ENCODE peak calls at places on chromosomes 2 and 18, in six cellular contexts. I, Y, T, N, K and U are unnamed samples.

GRCh38 chr2:165665614-165666013 is 128.4 kb downstream of the GALNT3 start:
- DNase-seq in I (no peak), Y (no peak), T (no peak), N (no peak), K (no peak), U (no peak)

GRCh38 chr2:47904903-47905453 is 1.3 kb downstream of the FBXO11 start:
- DNase-seq in I (peak; percentile 19), Y (peak; percentile 17), T (no peak), N (peak; percentile 22), K (no peak), U (no peak)

GRCh38 chr18:12460874-12461273 is 53.1 kb downstream of the PRELID3A start:
- DNase-seq in I (peak; percentile 67), Y (no peak), T (peak; percentile 56), N (no peak), K (no peak), U (no peak)

GRCh38 chr2:165646321-165646801 is 147.7 kb downstream of the GALNT3 start:
- DNase-seq in I (no peak), Y (no peak), T (no peak), N (no peak), K (no peak), U (no peak)

GRCh38 chr2:25332571-25332970 is 9.2 kb downstream of the DNMT3A start:
- DNase-seq in I (no peak), Y (no peak), T (no peak), N (no peak), K (no peak), U (no peak)

GRCh38 chr2:235034270-235035135 is 82.7 kb downstream of the SH3BP4 start:
- DNase-seq in I (no peak), Y (no peak), T (no peak), N (no peak), K (no peak), U (no peak)

GRCh38 chr18:42525905-42526304 is 570.9 kb downstream of the PIK3C3 start:
- DNase-seq in I (no peak), Y (no peak), T (no peak), N (no peak), K (no peak), U (no peak)

GRCh38 chr2:206556357-206556949 is 85.8 kb upstream of the FAM237A start:
- DNase-seq in I (peak; percentile 25), Y (peak; percentile 5), T (peak; percentile 58), N (peak; percentile 12), K (no peak), U (peak; percentile 48)

GRCh38 chr2:196927318-196928225 is 1.1 kb upstream of the PGAP1 start:
- DNase-seq in I (peak; percentile 57), Y (no peak), T (peak; percentile 85), N (no peak), K (no peak), U (no peak)

DNA sequence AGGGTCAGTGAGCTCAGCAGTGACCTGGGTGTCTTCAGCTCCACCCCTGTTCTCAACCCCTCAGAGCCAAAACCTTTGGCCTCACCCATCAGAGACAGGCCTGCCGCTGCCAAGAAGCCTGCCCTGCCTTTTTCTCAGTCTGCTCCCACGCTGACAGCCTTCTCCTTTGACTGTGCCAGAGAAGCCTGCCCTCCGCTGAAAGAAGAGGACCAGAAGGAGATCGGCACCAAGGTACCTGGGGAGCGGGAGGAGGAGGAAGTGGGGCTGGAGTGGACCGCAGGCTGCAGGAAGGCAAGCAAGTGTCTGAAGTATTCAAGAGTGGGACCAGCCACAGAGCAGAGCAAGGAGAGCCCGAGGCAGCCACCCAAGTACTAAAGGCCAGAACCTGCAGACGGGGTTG is 33.2 kb downstream of the TOGARAM2 start:
- DNase-seq in I (no peak), Y (no peak), T (no peak), N (no peak), K (no peak), U (no peak)
- TF ChIP-seq CEBPB in I (no peak), Y (no peak), T (no peak), N (no peak), K (no peak), U (no peak)

DNA sequence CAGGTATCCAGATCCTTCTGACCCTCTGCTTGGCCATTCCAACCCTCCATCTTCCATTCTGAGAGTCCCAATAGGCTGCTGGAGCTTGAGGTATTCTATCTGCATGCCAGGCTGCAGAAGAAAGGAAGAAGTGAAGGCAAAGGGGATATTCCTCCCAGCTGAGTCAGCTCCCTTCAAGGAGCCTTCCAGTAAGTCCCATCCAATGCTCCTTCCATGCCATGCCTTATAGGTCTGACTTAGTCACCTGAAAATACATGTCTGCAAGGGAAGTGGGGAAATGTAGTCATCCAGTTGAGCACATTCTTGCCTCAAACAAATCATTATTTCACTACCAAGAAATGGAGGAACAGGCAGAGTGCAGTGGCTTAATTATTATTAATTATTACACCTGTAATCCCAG is 464.6 kb downstream of the CNTNAP5 start:
- DNase-seq in I (no peak), Y (no peak), T (no peak), N (no peak), K (no peak), U (no peak)
- TF ChIP-seq CEBPB in I (no peak), Y (no peak), T (no peak), N (no peak), K (no peak), U (no peak)

GRCh38 chr2:34093790-34094189 is 494.7 kb upstream of the FAM98A start:
- DNase-seq in I (no peak), Y (no peak), T (no peak), N (no peak), K (no peak), U (no peak)

GRCh38 chr2:34102359-34102758 is 503.3 kb upstream of the FAM98A start:
- DNase-seq in I (no peak), Y (no peak), T (peak; percentile 4), N (no peak), K (no peak), U (no peak)

GRCh38 chr2:34099377-34099776 is 500.3 kb upstream of the FAM98A start:
- DNase-seq in I (no peak), Y (no peak), T (no peak), N (no peak), K (no peak), U (no peak)

GRCh38 chr2:34096552-34097171 is 497.6 kb upstream of the FAM98A start:
- DNase-seq in I (peak; percentile 53), Y (peak; percentile 19), T (peak; percentile 56), N (peak; percentile 14), K (peak; percentile 24), U (peak; percentile 32)
- TF ChIP-seq CEBPB in I (no peak), Y (no peak), T (no peak), N (no peak), K (no peak), U (no peak)

DNA sequence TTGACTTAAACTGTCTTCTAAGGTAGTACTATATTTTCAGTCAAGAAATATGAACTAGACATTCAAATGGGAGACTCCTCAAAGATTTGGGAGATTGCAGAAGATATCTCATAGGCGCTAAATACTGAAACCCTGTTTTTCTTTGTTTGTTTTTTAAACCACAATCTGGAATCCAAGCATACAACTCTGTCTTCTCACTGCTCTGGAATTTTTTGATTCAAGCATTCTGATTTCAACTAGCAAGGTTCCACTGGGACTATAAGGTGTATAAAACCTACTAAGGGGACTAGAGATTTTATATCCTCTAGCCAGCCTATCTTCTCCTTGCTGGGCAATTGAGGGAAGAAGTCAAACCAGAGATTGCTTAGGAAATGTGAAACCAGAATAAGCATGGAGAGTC is 405.4 kb downstream of the PARD3B start:
- DNase-seq in I (no peak), Y (no peak), T (peak; percentile 62), N (no peak), K (no peak), U (no peak)
- TF ChIP-seq CEBPB in I (no peak), Y (no peak), T (no peak), N (no peak), K (no peak), U (no peak)

DNA sequence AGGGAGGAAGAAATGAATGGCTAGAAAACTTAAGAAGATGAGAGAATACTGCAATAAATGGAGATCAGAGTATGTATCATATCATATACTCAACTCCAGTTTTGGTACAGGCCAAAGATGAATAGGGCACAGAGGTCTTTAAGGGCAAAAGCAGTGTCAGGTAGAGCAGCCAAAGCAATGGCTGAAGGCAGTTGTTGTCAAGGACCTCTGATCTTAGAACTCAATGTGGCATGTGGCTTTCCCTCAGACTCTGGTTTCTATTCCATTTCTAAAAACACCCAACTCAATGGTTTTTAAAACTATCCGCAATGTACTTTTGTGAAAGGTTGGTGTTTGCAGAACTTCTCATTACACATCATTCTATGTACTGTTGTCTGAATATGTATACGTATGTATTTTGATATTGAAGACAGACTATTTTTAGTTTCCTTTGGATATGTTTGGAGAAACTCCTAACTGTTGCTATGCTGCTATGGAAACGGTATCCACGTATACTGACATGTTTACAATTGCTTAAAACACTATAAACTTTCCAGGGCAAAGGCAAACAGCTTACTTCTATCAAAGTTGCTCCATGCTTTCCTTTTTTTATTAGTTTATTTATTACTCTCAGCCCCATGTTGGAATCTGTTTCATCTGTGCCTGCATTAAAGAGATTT is 58.1 kb upstream of the PELI1 start:
- DNase-seq in I (no peak), Y (no peak), T (peak; percentile 83), N (no peak), K (peak; percentile 45), U (no peak)
- TF ChIP-seq CEBPB in I (no peak), Y (no peak), T (peak; percentile 46), N (no peak), K (no peak), U (no peak)

DNA sequence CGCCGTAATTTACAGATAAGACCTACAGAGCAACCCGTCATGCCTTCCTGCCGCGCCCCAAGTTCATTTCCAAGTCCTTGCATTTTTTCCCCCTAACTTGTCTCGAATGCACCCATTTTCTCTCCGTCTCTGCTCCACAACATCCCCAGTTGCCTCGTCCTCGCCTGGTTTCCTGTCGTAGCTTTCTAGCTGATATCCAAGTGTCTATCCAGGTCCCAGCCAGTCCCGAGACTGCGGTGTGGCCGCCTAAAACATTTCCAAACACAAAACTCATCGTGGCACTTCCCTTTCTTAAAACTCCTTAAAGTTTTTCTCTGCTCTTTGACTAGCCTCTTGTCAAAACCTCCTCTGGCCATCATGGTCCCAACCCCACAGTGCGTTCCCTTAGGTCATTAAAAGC is 1.2 kb upstream of the BARD1 start:
- DNase-seq in I (no peak), Y (no peak), T (no peak), N (peak; percentile 7), K (no peak), U (no peak)
- TF ChIP-seq CEBPB in I (no peak), Y (no peak), T (no peak), N (no peak), K (no peak), U (no peak)